ENCODE peak calls at places on chromosomes 1 and 21, in five cellular contexts. One of them, this sample, is unnamed.

GRCh38 chr1:107677674-107678073 is 287.3 kb downstream of the VAV3 start:
- DNase-seq in ovary: no peak
- DNase-seq in aorta: no peak
- DNase-seq in MM.1S: no peak
- DNase-seq in kidney: no peak
- DNase-seq in this sample: no peak

GRCh38 chr1:72282271-72282656 is at the start of gene NEGR1:
- DNase-seq in MM.1S: no peak
- DNase-seq in kidney: peak; percentile 85
- DNase-seq in ovary: peak; percentile 55
- DNase-seq in aorta: peak; percentile 86
- DNase-seq in this sample: peak; percentile 32

GRCh38 chr1:159171688-159172501 is 480 bp downstream of the CADM3 start:
- DNase-seq in aorta: peak; percentile 73
- DNase-seq in MM.1S: no peak
- DNase-seq in ovary: no peak
- DNase-seq in kidney: peak; percentile 68
- DNase-seq in this sample: no peak

GRCh38 chr1:234710381-234710780 is 100.4 kb upstream of the IRF2BP2 start:
- DNase-seq in ovary: no peak
- DNase-seq in kidney: no peak
- DNase-seq in aorta: no peak
- DNase-seq in MM.1S: no peak
- DNase-seq in this sample: no peak

GRCh38 chr1:97119775-97120174 is 398.2 kb downstream of the PTBP2 start:
- DNase-seq in ovary: no peak
- DNase-seq in kidney: no peak
- DNase-seq in MM.1S: no peak
- DNase-seq in aorta: no peak
- DNase-seq in this sample: no peak

GRCh38 chr1:19336543-19336942 is 24.4 kb downstream of the SLC66A1 start:
- DNase-seq in kidney: no peak
- DNase-seq in MM.1S: no peak
- DNase-seq in ovary: no peak
- DNase-seq in aorta: no peak
- DNase-seq in this sample: no peak

GRCh38 chr1:25245809-25246599 is 1.2 kb downstream of the RSRP1 start:
- DNase-seq in kidney: no peak
- DNase-seq in aorta: no peak
- DNase-seq in MM.1S: no peak
- DNase-seq in ovary: no peak
- DNase-seq in this sample: no peak

GRCh38 chr1:167054531-167054930 is 35.6 kb downstream of the GPA33 start:
- DNase-seq in aorta: no peak
- DNase-seq in ovary: no peak
- DNase-seq in MM.1S: no peak
- DNase-seq in kidney: no peak
- DNase-seq in this sample: no peak

GRCh38 chr1:197356723-197357533 is 88.9 kb downstream of the CRB1 start:
- DNase-seq in MM.1S: peak; percentile 44
- DNase-seq in aorta: no peak
- DNase-seq in kidney: no peak
- DNase-seq in ovary: no peak
- DNase-seq in this sample: no peak

GRCh38 chr21:23986214-23986613 is 1621.1 kb downstream of the MRPL39 start:
- DNase-seq in aorta: no peak
- DNase-seq in MM.1S: no peak
- DNase-seq in ovary: no peak
- DNase-seq in kidney: no peak
- DNase-seq in this sample: no peak
- H3K9me3 ChIP-seq in aorta: peaks cover 5% of the 10 kb centered on the region
- H3K9me3 ChIP-seq in MM.1S: no peaks in the 10 kb centered on the region
- H3K9me3 ChIP-seq in ovary: no peaks in the 10 kb centered on the region
- H3K9me3 ChIP-seq in kidney: no peaks in the 10 kb centered on the region
- H3K9me3 ChIP-seq in this sample: peaks cover 2% of the 10 kb centered on the region

GRCh38 chr21:7953058-7953457 is 2568.3 kb upstream of the TPTE start:
- DNase-seq in MM.1S: no peak
- DNase-seq in kidney: no peak
- DNase-seq in aorta: no peak
- DNase-seq in ovary: no peak
- DNase-seq in this sample: no peak

GRCh38 chr21:7952648-7953047 is 2568.7 kb upstream of the TPTE start:
- DNase-seq in MM.1S: no peak
- DNase-seq in ovary: no peak
- DNase-seq in kidney: no peak
- DNase-seq in aorta: no peak
- DNase-seq in this sample: no peak

DNA sequence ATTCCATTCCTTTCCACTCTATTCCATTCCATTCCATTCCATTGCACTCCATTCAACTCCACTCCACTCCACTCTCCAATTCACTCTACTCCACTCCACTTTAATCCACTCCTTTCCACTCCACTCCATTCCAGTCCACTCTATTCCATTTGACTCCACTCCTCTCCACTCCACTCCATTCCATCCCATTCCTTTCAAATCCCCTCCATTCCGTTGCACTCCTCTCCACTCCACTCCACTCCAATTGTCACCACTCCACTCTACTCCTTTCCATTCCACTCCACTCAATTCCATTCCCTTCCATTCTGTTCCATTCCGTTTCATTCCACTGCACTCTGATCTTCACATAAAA is 2563.7 kb upstream of the TPTE start:
- DNase-seq in MM.1S: no peak
- DNase-seq in aorta: no peak
- DNase-seq in ovary: no peak
- DNase-seq in kidney: no peak
- DNase-seq in this sample: no peak
- H3K9me3 ChIP-seq in MM.1S: no peaks in the 10 kb centered on the region
- H3K9me3 ChIP-seq in aorta: peaks cover 18% of the 10 kb centered on the region
- H3K9me3 ChIP-seq in ovary: peaks cover 32% of the 10 kb centered on the region
- H3K9me3 ChIP-seq in kidney: peaks cover 53% of the 10 kb centered on the region
- H3K9me3 ChIP-seq in this sample: peaks cover 32% of the 10 kb centered on the region

GRCh38 chr21:7947422-7947821 is 2574.0 kb upstream of the TPTE start:
- DNase-seq in ovary: no peak
- DNase-seq in aorta: no peak
- DNase-seq in kidney: no peak
- DNase-seq in MM.1S: no peak
- DNase-seq in this sample: no peak

DNA sequence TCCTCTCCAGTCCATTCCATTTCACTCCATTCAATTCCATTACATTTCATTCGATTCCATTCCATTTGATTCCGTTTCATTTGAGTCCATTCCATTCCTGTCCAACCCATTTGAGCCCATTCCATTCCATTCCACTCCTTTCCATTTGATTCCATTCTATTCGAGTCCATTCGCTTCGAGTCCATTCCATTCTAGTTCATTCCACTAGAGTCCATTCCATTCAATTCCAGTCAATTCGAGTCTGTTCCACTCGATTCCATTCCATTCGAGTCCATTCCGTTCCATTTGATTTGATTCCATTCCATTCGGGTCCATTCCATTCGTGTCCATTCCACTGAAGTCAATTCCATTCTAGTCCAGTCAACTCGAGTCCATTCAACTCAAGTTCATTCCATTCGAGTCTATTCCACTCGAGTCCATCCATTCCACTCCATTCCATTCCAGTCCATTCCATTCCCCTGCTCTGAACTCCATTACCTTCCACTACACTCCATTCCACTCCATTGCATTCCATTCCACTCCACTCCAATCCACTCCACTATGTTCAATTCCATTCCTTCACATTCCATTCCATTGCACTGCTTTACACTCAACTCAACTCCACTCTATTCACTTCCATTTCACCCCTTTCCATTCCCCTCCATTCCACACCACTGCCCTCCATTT is 2569.4 kb upstream of the TPTE start:
- DNase-seq in aorta: no peak
- DNase-seq in ovary: no peak
- DNase-seq in MM.1S: no peak
- DNase-seq in kidney: no peak
- DNase-seq in this sample: no peak
- H3K9me3 ChIP-seq in aorta: peaks cover 40% of the 10 kb centered on the region
- H3K9me3 ChIP-seq in ovary: peaks cover 46% of the 10 kb centered on the region
- H3K9me3 ChIP-seq in MM.1S: no peaks in the 10 kb centered on the region
- H3K9me3 ChIP-seq in kidney: peaks cover 97% of the 10 kb centered on the region
- H3K9me3 ChIP-seq in this sample: peaks cover 62% of the 10 kb centered on the region

DNA sequence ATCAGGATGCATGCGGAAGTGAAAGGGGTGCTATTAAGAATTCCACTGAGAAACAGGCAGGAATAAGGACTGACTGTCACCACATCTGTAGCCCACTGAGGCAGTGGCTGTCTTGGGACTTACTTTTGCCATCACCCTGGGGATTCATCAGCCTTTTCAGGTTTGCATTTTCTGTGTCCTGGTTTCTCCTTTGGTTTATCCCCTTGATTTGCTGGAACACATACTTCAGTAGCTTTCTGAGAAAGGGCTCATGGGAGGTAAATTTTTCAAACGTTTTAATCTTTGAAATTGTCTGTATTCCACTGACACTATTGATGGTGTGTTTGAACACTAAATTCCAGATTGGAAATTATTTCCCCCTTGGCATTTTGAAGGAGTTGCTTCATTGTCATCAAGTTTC is 80.2 kb upstream of the ACTRT2 start:
- DNase-seq in MM.1S: no peak
- DNase-seq in kidney: no peak
- DNase-seq in ovary: no peak
- DNase-seq in aorta: no peak
- DNase-seq in this sample: no peak
- H3K9me3 ChIP-seq in MM.1S: no peaks in the 10 kb centered on the region
- H3K9me3 ChIP-seq in kidney: peaks cover 12% of the 10 kb centered on the region
- H3K9me3 ChIP-seq in ovary: peaks cover 14% of the 10 kb centered on the region
- H3K9me3 ChIP-seq in aorta: no peaks in the 10 kb centered on the region
- H3K9me3 ChIP-seq in this sample: no peaks in the 10 kb centered on the region

DNA sequence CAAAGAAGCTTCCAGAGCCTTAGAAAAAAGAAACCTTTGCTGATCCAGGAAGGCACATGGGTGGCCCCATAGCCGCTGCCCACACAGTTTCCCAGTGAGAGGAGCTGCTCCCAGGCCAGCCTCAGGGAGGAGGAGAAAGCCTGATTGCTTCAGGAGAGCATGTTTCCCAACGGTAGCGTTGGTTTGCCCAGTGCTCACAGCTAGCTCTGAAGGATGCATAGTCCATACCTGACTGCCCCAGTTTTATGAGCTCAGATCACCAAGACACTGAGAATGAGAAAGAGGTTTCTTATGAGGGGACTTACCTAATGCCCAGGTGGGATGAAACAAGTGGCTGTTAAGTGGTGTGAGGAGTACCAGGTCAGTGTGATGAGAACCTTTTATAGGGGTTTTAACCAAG is at the start of gene CRNN:
- DNase-seq in MM.1S: no peak
- DNase-seq in kidney: no peak
- DNase-seq in ovary: no peak
- DNase-seq in aorta: no peak
- DNase-seq in this sample: no peak
- H3K9me3 ChIP-seq in MM.1S: no peaks in the 10 kb centered on the region
- H3K9me3 ChIP-seq in kidney: no peaks in the 10 kb centered on the region
- H3K9me3 ChIP-seq in ovary: no peaks in the 10 kb centered on the region
- H3K9me3 ChIP-seq in aorta: no peaks in the 10 kb centered on the region
- H3K9me3 ChIP-seq in this sample: no peaks in the 10 kb centered on the region

GRCh38 chr1:214761030-214761429 is 158.0 kb downstream of the CENPF start:
- DNase-seq in MM.1S: no peak
- DNase-seq in ovary: no peak
- DNase-seq in aorta: no peak
- DNase-seq in kidney: no peak
- DNase-seq in this sample: no peak

GRCh38 chr1:214762902-214763301 is 159.9 kb downstream of the CENPF start:
- DNase-seq in kidney: no peak
- DNase-seq in aorta: no peak
- DNase-seq in ovary: no peak
- DNase-seq in MM.1S: no peak
- DNase-seq in this sample: no peak

GRCh38 chr1:214767221-214767620 is 164.2 kb downstream of the CENPF start:
- DNase-seq in ovary: no peak
- DNase-seq in aorta: no peak
- DNase-seq in kidney: no peak
- DNase-seq in MM.1S: no peak
- DNase-seq in this sample: no peak

GRCh38 chr1:214764502-214764901 is 161.5 kb downstream of the CENPF start:
- DNase-seq in aorta: no peak
- DNase-seq in kidney: no peak
- DNase-seq in ovary: no peak
- DNase-seq in MM.1S: no peak
- DNase-seq in this sample: no peak
- H3K9me3 ChIP-seq in aorta: peaks cover 6% of the 10 kb centered on the region
- H3K9me3 ChIP-seq in kidney: peaks cover 19% of the 10 kb centered on the region
- H3K9me3 ChIP-seq in ovary: peaks cover 4% of the 10 kb centered on the region
- H3K9me3 ChIP-seq in MM.1S: no peaks in the 10 kb centered on the region
- H3K9me3 ChIP-seq in this sample: peaks cover 13% of the 10 kb centered on the region